ENCODE peak calls at places on chromosomes 5 and 9, in eight cellular contexts. P is stomach, Q is mucosa of descending colon, W is fibroblast of lung, H is Caco-2, M is AG04450, G is AG10803, L is kidney epithelial cell. D is an unnamed sample.

GRCh38 chr5:116543501-116543900 is 31.1 kb downstream of the SEMA6A start:
- DNase-seq in P (no peak), Q (no peak), W (peak), H (no peak), M (no peak), G (no peak), L (no peak), D (no peak)

GRCh38 chr9:3857673-3858072 is 331.9 kb upstream of the RFX3 start:
- DNase-seq in P (no peak), Q (no peak), W (peak), H (no peak), M (no peak), G (peak), L (no peak), D (no peak)

GRCh38 chr9:34559616-34560546 is 29.6 kb downstream of the CNTFR start:
- DNase-seq in P (peak), Q (peak), W (peak), H (no peak), M (no peak), G (peak), L (peak), D (peak)

GRCh38 chr9:96350866-96351265 is 32.6 kb downstream of the SLC35D2 start:
- DNase-seq in P (no peak), Q (no peak), W (no peak), H (no peak), M (no peak), G (no peak), L (no peak), D (no peak)

GRCh38 chr5:170474489-170475266 is 29.1 kb upstream of the KCNIP1 start:
- DNase-seq in P (no peak), Q (no peak), W (no peak), H (no peak), M (no peak), G (no peak), L (no peak), D (no peak)

GRCh38 chr9:107141967-107142366 is 141.1 kb upstream of the RAD23B start:
- DNase-seq in P (no peak), Q (peak), W (peak), H (no peak), M (no peak), G (no peak), L (no peak), D (peak)

GRCh38 chr9:123329329-123329955 is 26.6 kb upstream of the CRB2 start:
- DNase-seq in P (peak), Q (peak), W (no peak), H (no peak), M (no peak), G (peak), L (no peak), D (no peak)

GRCh38 chr5:133474851-133475590 is 137.3 kb downstream of the FSTL4 start:
- DNase-seq in P (no peak), Q (no peak), W (no peak), H (no peak), M (no peak), G (no peak), L (no peak), D (no peak)

GRCh38 chr5:140321796-140322195 is 18.9 kb upstream of the PFDN1 start:
- DNase-seq in P (no peak), Q (peak), W (peak), H (no peak), M (no peak), G (no peak), L (no peak), D (no peak)

GRCh38 chr9:137266162-137266527 is 11.0 kb downstream of the NELFB start:
- DNase-seq in P (no peak), Q (no peak), W (no peak), H (no peak), M (no peak), G (no peak), L (no peak), D (no peak)

GRCh38 chr5:137845472-137845871 is 22.2 kb upstream of the MYOT start:
- DNase-seq in P (no peak), Q (no peak), W (no peak), H (no peak), M (no peak), G (no peak), L (no peak), D (no peak)

GRCh38 chr9:121686930-121687541 is 35.6 kb downstream of the DAB2IP start:
- DNase-seq in P (peak), Q (peak), W (peak), H (peak), M (peak), G (peak), L (no peak), D (peak)

GRCh38 chr9:2849943-2850342 is 6.0 kb upstream of the PUM3 start:
- DNase-seq in P (no peak), Q (no peak), W (no peak), H (no peak), M (no peak), G (no peak), L (no peak), D (no peak)

GRCh38 chr5:147169846-147170245 is 65.0 kb upstream of the STK32A start:
- DNase-seq in P (no peak), Q (no peak), W (no peak), H (no peak), M (no peak), G (no peak), L (no peak), D (no peak)

GRCh38 chr9:110583237-110583636 is 3.7 kb upstream of the SVEP1 start:
- DNase-seq in P (no peak), Q (no peak), W (peak), H (no peak), M (no peak), G (peak), L (no peak), D (peak)

GRCh38 chr5:39863926-39864572 is 439.3 kb upstream of the DAB2 start:
- DNase-seq in P (peak), Q (no peak), W (no peak), H (no peak), M (no peak), G (no peak), L (no peak), D (no peak)

GRCh38 chr5:76269259-76269958 is 133.7 kb upstream of the IQGAP2 start:
- DNase-seq in P (no peak), Q (no peak), W (no peak), H (no peak), M (no peak), G (no peak), L (no peak), D (no peak)

GRCh38 chr9:131018621-131019020 is 9.6 kb downstream of the LAMC3 start:
- DNase-seq in P (no peak), Q (no peak), W (no peak), H (no peak), M (no peak), G (no peak), L (no peak), D (no peak)
- TF ChIP-seq CTCF in P (peak), Q (no peak), W (peak), H (peak), M (peak), G (no peak), L (peak), D (peak)

GRCh38 chr9:120436937-120437592 is 142.9 kb downstream of the CDK5RAP2 start:
- DNase-seq in P (peak), Q (peak), W (peak), H (no peak), M (no peak), G (no peak), L (no peak), D (peak)

GRCh38 chr9:120432600-120432999 is 147.4 kb downstream of the CDK5RAP2 start:
- DNase-seq in P (no peak), Q (no peak), W (no peak), H (no peak), M (no peak), G (no peak), L (no peak), D (no peak)

GRCh38 chr9:120435066-120435465 is 144.9 kb downstream of the CDK5RAP2 start:
- DNase-seq in P (no peak), Q (no peak), W (peak), H (no peak), M (peak), G (peak), L (no peak), D (peak)

GRCh38 chr9:120433701-120434100 is 146.3 kb downstream of the CDK5RAP2 start:
- DNase-seq in P (no peak), Q (no peak), W (peak), H (no peak), M (no peak), G (no peak), L (no peak), D (no peak)

DNA sequence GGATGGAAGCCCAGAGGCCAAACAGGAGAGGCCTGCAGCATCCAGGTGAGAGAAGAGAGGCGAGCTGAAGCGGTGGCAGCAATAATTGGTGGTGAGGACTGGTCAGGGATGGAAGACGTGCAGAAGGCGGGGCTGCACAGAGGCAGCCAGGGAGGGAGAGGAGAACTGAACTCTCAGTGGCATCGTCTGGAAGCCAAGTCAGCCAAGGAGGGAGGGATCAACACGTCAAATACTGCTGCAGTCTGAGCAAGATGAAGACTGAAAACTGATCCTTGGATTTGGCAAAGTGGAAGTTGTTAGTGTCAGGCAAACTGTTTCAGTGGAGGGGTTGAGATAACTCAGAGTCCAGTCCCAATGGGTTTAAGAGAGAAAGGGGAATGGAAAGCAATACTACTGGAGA is 145.4 kb downstream of the CDK5RAP2 start:
- DNase-seq in P (no peak), Q (peak), W (peak), H (no peak), M (peak), G (peak), L (no peak), D (peak)
- H3K4me3 ChIP-seq in P (no peak), Q (no peak), W (peak), H (no peak), M (no peak), G (no peak), L (no peak), D (no peak)

GRCh38 chr9:94157408-94157801 is 73.1 kb downstream of the PTPDC1 start:
- DNase-seq in P (no peak), Q (no peak), W (no peak), H (no peak), M (no peak), G (no peak), L (no peak), D (no peak)

GRCh38 chr9:94161673-94162072 is 77.4 kb downstream of the PTPDC1 start:
- DNase-seq in P (no peak), Q (no peak), W (no peak), H (no peak), M (no peak), G (no peak), L (no peak), D (no peak)

GRCh38 chr9:94159069-94159915 is 75.0 kb downstream of the PTPDC1 start:
- DNase-seq in P (no peak), Q (no peak), W (no peak), H (no peak), M (no peak), G (peak), L (no peak), D (no peak)

GRCh38 chr9:94156549-94157407 is 72.5 kb downstream of the PTPDC1 start:
- DNase-seq in P (peak), Q (peak), W (peak), H (no peak), M (no peak), G (peak), L (no peak), D (peak)

GRCh38 chr9:94160594-94161501 is 76.6 kb downstream of the PTPDC1 start:
- DNase-seq in P (no peak), Q (no peak), W (no peak), H (peak), M (no peak), G (no peak), L (no peak), D (no peak)
- TF ChIP-seq CTCF in P (no peak), Q (no peak), W (no peak), H (no peak), M (peak), G (peak), L (no peak), D (peak)

GRCh38 chr5:84384604-84385575 is at the start of gene EDIL3:
- DNase-seq in P (no peak), Q (peak), W (peak), H (peak), M (no peak), G (peak), L (no peak), D (peak)
- H3K4me3 ChIP-seq in P (peak), Q (peak), W (peak), H (peak), M (peak), G (peak), L (peak), D (peak)

GRCh38 chr5:136686192-136686872 is 321.0 kb upstream of the TRPC7 start:
- DNase-seq in P (no peak), Q (no peak), W (peak), H (peak), M (no peak), G (peak), L (peak), D (peak)
- TF ChIP-seq CTCF in P (no peak), Q (no peak), W (peak), H (peak), M (no peak), G (peak), L (peak), D (peak)

GRCh38 chr5:165805756-165806155 is 2300.3 kb downstream of the MAT2B start:
- DNase-seq in P (no peak), Q (peak), W (no peak), H (peak), M (no peak), G (no peak), L (no peak), D (no peak)
- H3K4me3 ChIP-seq in P (no peak), Q (no peak), W (no peak), H (no peak), M (no peak), G (no peak), L (no peak), D (no peak)

GRCh38 chr5:53199882-53200281 is 90.3 kb upstream of the MOCS2 start:
- DNase-seq in P (no peak), Q (no peak), W (no peak), H (no peak), M (no peak), G (no peak), L (no peak), D (no peak)

GRCh38 chr5:53200309-53200708 is 90.8 kb upstream of the MOCS2 start:
- DNase-seq in P (no peak), Q (no peak), W (no peak), H (no peak), M (no peak), G (no peak), L (no peak), D (peak)

GRCh38 chr5:53206562-53206961 is 97.0 kb upstream of the MOCS2 start:
- DNase-seq in P (no peak), Q (no peak), W (no peak), H (no peak), M (no peak), G (no peak), L (no peak), D (no peak)

DNA sequence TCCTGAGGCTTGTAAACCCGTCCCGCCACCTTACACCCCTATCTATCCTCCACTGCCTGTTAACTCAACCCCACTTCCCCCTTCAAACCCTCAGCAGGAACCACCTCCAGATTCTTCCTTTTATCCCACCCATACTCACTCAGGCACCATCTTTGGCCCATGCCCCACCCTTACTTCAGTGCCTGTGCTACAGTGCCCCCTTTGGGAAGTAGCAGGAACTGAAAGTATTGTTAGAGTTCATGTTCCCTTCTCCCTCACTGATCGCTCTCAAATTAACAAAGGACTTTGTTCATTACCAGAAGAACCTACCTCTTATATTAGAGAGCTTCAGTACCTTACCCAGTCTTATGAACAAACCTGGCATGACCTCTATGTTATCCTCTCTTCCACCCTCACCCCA is 92.2 kb upstream of the MOCS2 start:
- DNase-seq in P (no peak), Q (no peak), W (no peak), H (no peak), M (no peak), G (no peak), L (no peak), D (peak)
- TF ChIP-seq CTCF in P (no peak), Q (no peak), W (peak), H (no peak), M (peak), G (no peak), L (peak), D (peak)